ENCODE peak calls at places on chromosomes 7 and 10, in six cellular contexts. F is CD4-positive, alpha-beta T cell; G is astrocyte; P is AG04450; Q is upper lobe of right lung; D is PC-3. I is an unnamed sample.

GRCh38 chr10:132360766-132361447 is 28.9 kb downstream of the LRRC27 start:
- DNase-seq in D (no peak), G (no peak), P (no peak), F (no peak), Q (peak), I (no peak)

GRCh38 chr10:7507887-7508726 is 97.3 kb upstream of the SFMBT2 start:
- DNase-seq in G (no peak), D (no peak), Q (no peak), P (no peak), F (no peak), I (no peak)

GRCh38 chr7:22730921-22731654 is 4.1 kb downstream of the IL6 start:
- DNase-seq in D (peak), F (no peak), Q (no peak), P (no peak), G (peak), I (no peak)

GRCh38 chr10:112755446-112756117 is 194.5 kb upstream of the TCF7L2 start:
- DNase-seq in Q (no peak), G (no peak), D (no peak), P (no peak), F (no peak), I (no peak)

GRCh38 chr7:24869572-24869971 is 110.4 kb downstream of the OSBPL3 start:
- DNase-seq in P (no peak), G (peak), D (no peak), Q (no peak), F (no peak), I (no peak)

GRCh38 chr7:138460176-138460648 is at the start of gene TRIM24:
- DNase-seq in D (no peak), G (peak), P (no peak), Q (peak), F (no peak), I (no peak)

GRCh38 chr10:51763746-51764145 is 64.4 kb upstream of the CSTF2T start:
- DNase-seq in P (no peak), F (no peak), Q (no peak), D (no peak), G (no peak), I (no peak)

GRCh38 chr10:68861253-68861652 is 33.9 kb downstream of the STOX1 start:
- DNase-seq in F (no peak), P (no peak), D (no peak), Q (no peak), G (peak), I (no peak)

GRCh38 chr10:122450336-122450990 is 4.0 kb upstream of the ARMS2 start:
- DNase-seq in D (no peak), Q (no peak), F (no peak), G (no peak), P (no peak), I (no peak)

GRCh38 chr10:32957341-32958084 is 517 bp downstream of the ITGB1 start:
- DNase-seq in G (no peak), F (peak), Q (peak), P (no peak), D (peak), I (peak)

GRCh38 chr10:124517931-124518330 is 56.3 kb downstream of the LHPP start:
- DNase-seq in G (no peak), D (no peak), Q (no peak), P (no peak), F (no peak), I (no peak)

GRCh38 chr7:100091411-100092181 is 2.8 kb downstream of the COPS6 start:
- DNase-seq in Q (no peak), D (no peak), P (no peak), F (no peak), G (no peak), I (no peak)
- TF ChIP-seq CTCF in Q (no peak), D (no peak), P (peak), F (no peak), G (no peak), I (no peak)

GRCh38 chr10:74827694-74828093 is 1.3 kb downstream of the KAT6B start:
- DNase-seq in F (no peak), G (no peak), Q (no peak), P (no peak), D (no peak), I (no peak)
- H3K27ac ChIP-seq in F (peak), G (no peak), Q (no peak), P (no peak), D (no peak), I (peak)

GRCh38 chr10:60733189-60733815 is 45.0 kb upstream of the CDK1 start:
- DNase-seq in F (peak), P (no peak), Q (peak), D (peak), G (no peak), I (no peak)
- TF ChIP-seq CTCF in F (peak), P (no peak), Q (peak), D (peak), G (no peak), I (no peak)

GRCh38 chr7:128393526-128394330 is 16.1 kb downstream of the IMPDH1 start:
- DNase-seq in D (no peak), P (no peak), Q (no peak), F (no peak), G (no peak), I (no peak)
- H3K27ac ChIP-seq in D (no peak), P (no peak), Q (no peak), F (no peak), G (no peak), I (no peak)

DNA sequence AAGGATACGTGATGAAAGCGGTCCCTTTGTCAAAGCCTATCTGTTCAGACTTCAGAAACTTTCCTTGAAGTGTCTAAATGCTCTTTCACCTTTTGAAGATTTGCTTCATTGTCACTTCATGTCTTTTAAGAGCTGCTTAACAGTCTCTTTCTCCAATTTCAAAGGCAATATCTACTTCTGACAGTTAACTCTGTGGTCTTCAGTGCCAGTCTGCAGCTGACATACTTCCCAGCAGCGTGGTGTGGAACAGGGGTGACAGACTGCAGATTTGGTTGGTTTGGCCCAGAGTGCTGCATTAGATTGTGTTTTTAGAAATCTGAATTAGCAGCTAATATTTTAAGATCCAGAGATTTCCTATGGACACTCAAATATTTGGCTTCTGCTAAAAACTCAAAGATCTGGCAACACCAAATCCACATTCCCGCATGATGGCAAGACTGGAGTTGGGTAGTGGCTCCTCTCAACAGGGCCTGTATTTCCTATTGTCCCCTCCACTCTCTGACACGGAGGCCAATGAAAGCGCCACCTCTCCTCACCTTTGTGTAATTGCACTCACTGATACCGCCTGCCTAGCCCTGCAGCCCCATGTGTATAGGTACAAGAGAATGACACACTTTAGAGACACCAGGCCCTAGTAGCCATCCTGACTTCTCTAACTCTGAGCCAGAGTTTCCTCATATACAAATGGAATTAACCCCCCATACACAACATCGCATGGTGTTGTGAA is 11.5 kb downstream of the SCRN1 start:
- DNase-seq in Q (no peak), G (no peak), D (peak), F (no peak), P (no peak), I (no peak)
- TF ChIP-seq CTCF in Q (no peak), G (no peak), D (peak), F (no peak), P (no peak), I (no peak)

GRCh38 chr10:75779276-75779675 is 347.9 kb downstream of the LRMDA start:
- DNase-seq in Q (no peak), P (no peak), G (no peak), F (no peak), D (no peak), I (no peak)
- H3K27ac ChIP-seq in Q (no peak), P (no peak), G (no peak), F (no peak), D (no peak), I (no peak)